ENCODE peak calls at places on chromosomes 4 and X, in eight cellular contexts. F, E, Q, C, V, J, X and G are unnamed samples.

GRCh38 chrX:1536712-1537030 is 314 bp downstream of the P2RY8 start:
- DNase-seq in Q (no peak), J (no peak), X (no peak), F (no peak), C (no peak), E (no peak), V (no peak), G (no peak)

GRCh38 chr4:185468999-185469398 is 2.5 kb downstream of the CCDC110 start:
- DNase-seq in E (no peak), Q (no peak), V (no peak), X (no peak), F (no peak), C (no peak), J (no peak), G (no peak)

GRCh38 chr4:128720270-128720669 is 89.2 kb upstream of the JADE1 start:
- DNase-seq in Q (no peak), E (no peak), C (no peak), V (no peak), F (no peak), J (no peak), X (no peak), G (no peak)

GRCh38 chrX:24242649-24243556 is 71.0 kb downstream of the SUPT20HL2 start:
- DNase-seq in J (peak; percentile 74), E (no peak), F (no peak), Q (no peak), X (no peak), C (no peak), V (no peak), G (peak; percentile 61)

GRCh38 chr4:22021116-22021515 is 72.5 kb upstream of the KCNIP4 start:
- DNase-seq in J (no peak), F (no peak), V (no peak), E (no peak), X (no peak), C (no peak), Q (no peak), G (no peak)

GRCh38 chrX:140477987-140478386 is 26.9 kb downstream of the SOX3 start:
- DNase-seq in J (no peak), X (no peak), V (no peak), Q (no peak), F (no peak), E (no peak), C (no peak), G (no peak)

GRCh38 chrX:101390664-101391525 is at the start of gene RPL36A:
- DNase-seq in E (peak; percentile 65), J (peak; percentile 91), Q (peak; percentile 92), X (peak; percentile 98), F (peak; percentile 82), V (peak; percentile 33), C (peak; percentile 55), G (peak; percentile 88)

GRCh38 chr4:85828295-85828910 is 353.5 kb downstream of the ARHGAP24 start:
- DNase-seq in C (no peak), X (no peak), V (no peak), E (no peak), Q (no peak), F (peak; percentile 44), J (no peak), G (peak; percentile 17)

GRCh38 chr4:108058685-108059440 is 69.2 kb downstream of the HADH start:
- DNase-seq in V (no peak), C (no peak), F (no peak), J (no peak), X (no peak), E (no peak), Q (no peak), G (peak; percentile 70)

GRCh38 chr4:88320174-88320779 is 35.9 kb upstream of the PPM1K start:
- DNase-seq in X (no peak), V (no peak), J (peak; percentile 85), Q (no peak), C (no peak), E (no peak), F (no peak), G (no peak)

GRCh38 chrX:118974088-118974907 is at the start of gene LONRF3:
- DNase-seq in F (peak; percentile 74), Q (no peak), J (peak; percentile 7), C (no peak), E (peak; percentile 62), V (peak; percentile 33), X (peak; percentile 94), G (peak; percentile 64)

GRCh38 chr4:83489711-83490326 is 4.9 kb upstream of the ABRAXAS1 start:
- DNase-seq in C (no peak), Q (no peak), F (no peak), X (no peak), E (no peak), J (peak; percentile 14), V (no peak), G (no peak)

GRCh38 chr4:102761478-102761790 is 666 bp upstream of the MANBA start:
- DNase-seq in V (no peak), C (no peak), J (peak; percentile 39), Q (no peak), F (no peak), E (no peak), X (peak; percentile 59), G (peak; percentile 29)

GRCh38 chrX:1380672-1381233 is 11.2 kb downstream of the SLC25A6 start:
- DNase-seq in V (no peak), X (peak; percentile 75), Q (no peak), E (no peak), J (no peak), C (no peak), F (no peak), G (peak; percentile 9)

GRCh38 chr4:85812776-85813175 is 337.8 kb downstream of the ARHGAP24 start:
- DNase-seq in E (no peak), F (no peak), J (no peak), X (no peak), V (no peak), Q (no peak), C (no peak), G (no peak)

GRCh38 chrX:74232859-74233258 is 71.1 kb upstream of the ZCCHC13 start:
- DNase-seq in Q (peak; percentile 43), J (no peak), E (no peak), V (no peak), C (no peak), F (no peak), X (no peak), G (no peak)

GRCh38 chr4:14168919-14169318 is 541.4 kb upstream of the BOD1L1 start:
- DNase-seq in E (no peak), X (no peak), V (no peak), F (no peak), J (no peak), Q (no peak), C (no peak), G (peak; percentile 57)

GRCh38 chr4:38804654-38805295 is at the start of gene TLR1:
- DNase-seq in E (peak; percentile 20), Q (no peak), V (no peak), X (no peak), F (no peak), J (peak; percentile 72), C (no peak), G (peak; percentile 35)

GRCh38 chrX:111519215-111519614 is 7.8 kb downstream of the SERTM2 start:
- DNase-seq in F (peak; percentile 62), Q (no peak), X (no peak), E (no peak), C (no peak), J (no peak), V (no peak), G (peak; percentile 2)

GRCh38 chr4:104491396-104491821 is 3.3 kb downstream of the CXXC4 start:
- DNase-seq in J (no peak), C (no peak), E (peak; percentile 48), Q (peak; percentile 21), X (peak; percentile 95), V (no peak), F (peak; percentile 85), G (peak; percentile 30)

GRCh38 chr4:119743644-119744043 is 115.0 kb upstream of the PDE5A start:
- DNase-seq in J (no peak), Q (no peak), C (no peak), X (no peak), V (no peak), E (no peak), F (no peak), G (no peak)